ENCODE peak calls at places on chromosomes 11 and 22, in four cellular contexts. Y is CD8-positive, alpha-beta T cell; G is neuronal stem cell; O is GM23338. I is an unnamed sample.

GRCh38 chr11:70031631-70032469 is 46.3 kb upstream of the ANO1 start:
- DNase-seq in Y (no peak), G (no peak), O (no peak), I (peak)

GRCh38 chr11:44928144-44928543 is 22.5 kb downstream of the TP53I11 start:
- DNase-seq in Y (no peak), G (no peak), O (no peak), I (no peak)

GRCh38 chr11:103079833-103080232 is 12.1 kb downstream of the DCUN1D5 start:
- DNase-seq in Y (no peak), G (no peak), O (no peak), I (no peak)

GRCh38 chr11:115720537-115721308 is 216.5 kb upstream of the CADM1 start:
- DNase-seq in Y (no peak), G (no peak), O (no peak), I (no peak)

GRCh38 chr11:68680541-68681231 is 3.7 kb upstream of the GAL start:
- DNase-seq in Y (no peak), G (no peak), O (no peak), I (peak)

GRCh38 chr22:46070215-46070721 is 80.1 kb upstream of the PPARA start:
- DNase-seq in Y (no peak), G (no peak), O (peak), I (peak)

GRCh38 chr11:11780843-11781242 is 60.9 kb upstream of the USP47 start:
- DNase-seq in Y (no peak), G (no peak), O (no peak), I (no peak)

GRCh38 chr11:54558919-54559318 is 44.9 kb downstream of the OR4C46 start:
- DNase-seq in Y (no peak), G (no peak), O (peak), I (no peak)

GRCh38 chr22:29144786-29145160 is 60.9 kb upstream of the EMID1 start:
- DNase-seq in Y (no peak), G (no peak), O (no peak), I (peak)

GRCh38 chr11:124898711-124899110 is 1.0 kb upstream of the ROBO4 start:
- DNase-seq in Y (no peak), G (no peak), O (peak), I (no peak)

GRCh38 chr11:61731956-61732675 is 20.3 kb upstream of the MYRF start:
- DNase-seq in Y (no peak), G (no peak), O (peak), I (no peak)

GRCh38 chr11:1691878-1692707 is 4.9 kb upstream of the KRTAP5-6 start:
- DNase-seq in Y (no peak), G (no peak), O (no peak), I (no peak)

GRCh38 chr11:45238724-45239123 is 47.4 kb downstream of the SYT13 start:
- DNase-seq in Y (no peak), G (no peak), O (no peak), I (no peak)

GRCh38 chr11:71298016-71298550 is 45.7 kb upstream of the SHANK2 start:
- DNase-seq in Y (no peak), G (no peak), O (no peak), I (no peak)

GRCh38 chr11:122843281-122844150 is 5.2 kb downstream of the CRTAM start:
- DNase-seq in Y (peak), G (no peak), O (no peak), I (no peak)

GRCh38 chr11:119512373-119512772 is 89.4 kb upstream of the THY1 start:
- DNase-seq in Y (no peak), G (no peak), O (no peak), I (no peak)

GRCh38 chr11:119509277-119509841 is 86.4 kb upstream of the THY1 start:
- DNase-seq in Y (no peak), G (no peak), O (no peak), I (no peak)

GRCh38 chr11:119513141-119513805 is 90.3 kb upstream of the THY1 start:
- DNase-seq in Y (no peak), G (no peak), O (no peak), I (no peak)

GRCh38 chr11:119511601-119512000 is 88.6 kb upstream of the THY1 start:
- DNase-seq in Y (no peak), G (no peak), O (no peak), I (no peak)

GRCh38 chr11:119509969-119510401 is 87.0 kb upstream of the THY1 start:
- DNase-seq in Y (no peak), G (no peak), O (no peak), I (no peak)
- H3K27ac ChIP-seq in Y (no peak), G (no peak), O (no peak), I (peak)

DNA sequence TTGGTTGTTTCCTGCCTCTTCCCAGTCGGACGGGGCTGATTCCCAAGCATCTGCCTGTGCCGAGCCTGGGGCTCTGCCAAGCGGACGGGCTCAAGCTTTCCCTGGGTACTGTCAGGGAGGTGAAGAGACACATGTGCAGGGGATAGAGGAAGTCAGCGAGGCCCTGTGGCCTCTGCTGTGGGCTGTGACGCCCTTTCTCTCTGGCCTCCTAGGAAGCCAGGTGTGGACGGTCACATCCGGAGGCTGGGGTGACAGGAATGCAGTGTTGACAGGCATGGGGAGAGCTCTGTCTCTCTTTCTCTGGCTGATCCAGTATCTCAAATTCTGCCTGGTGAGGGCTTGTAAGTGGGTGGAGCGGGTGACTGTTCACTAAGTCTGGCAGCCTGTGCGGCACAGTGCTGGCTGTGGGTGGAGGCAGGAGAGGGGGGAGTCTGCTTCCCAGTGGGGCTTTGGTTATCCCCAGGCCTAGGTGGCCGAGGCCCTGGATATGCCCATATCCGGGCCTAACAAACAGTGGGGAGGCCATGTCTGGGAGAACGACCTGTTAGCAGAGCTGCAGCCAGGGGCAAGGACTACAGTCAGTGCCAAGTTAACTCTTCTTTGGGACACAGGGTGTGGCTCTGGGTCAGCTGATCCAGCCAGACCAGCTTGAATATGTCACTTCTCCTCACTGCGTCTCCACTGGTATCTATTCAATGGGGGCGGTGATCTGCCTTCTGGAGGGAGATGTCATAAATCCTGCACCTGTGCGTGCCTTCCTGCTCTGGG is 2.0 kb downstream of the KCTD17 start:
- DNase-seq in Y (no peak), G (no peak), O (no peak), I (no peak)
- H3K27ac ChIP-seq in Y (no peak), G (no peak), O (no peak), I (peak)

DNA sequence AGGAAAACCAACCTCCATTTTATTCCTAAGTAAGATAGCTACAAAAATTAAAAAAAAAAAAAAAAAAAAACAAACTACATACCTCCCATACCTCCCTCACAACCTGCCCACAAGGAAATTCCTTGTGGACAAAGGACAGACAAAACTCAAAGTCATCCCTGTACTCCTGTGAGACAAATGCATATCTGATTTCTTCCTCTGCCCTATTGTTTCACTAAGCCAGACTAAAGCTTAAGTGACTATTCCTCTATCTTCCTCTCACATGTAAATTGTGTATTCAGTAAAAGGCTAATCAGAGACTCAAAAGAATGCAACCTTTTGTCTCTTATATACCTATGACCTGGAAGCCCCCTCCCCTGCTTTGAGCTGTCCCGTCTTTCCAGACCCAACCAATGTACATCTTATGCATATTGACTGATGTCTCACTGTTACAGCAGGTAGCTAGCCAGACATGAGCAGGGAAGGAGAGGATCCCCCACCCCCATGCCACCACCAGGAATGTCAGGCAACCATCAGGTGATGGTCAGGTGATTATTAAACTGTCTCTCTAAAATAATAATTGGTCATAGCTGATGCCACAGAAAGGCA is 289.4 kb downstream of the SBF2 start:
- DNase-seq in Y (no peak), G (no peak), O (peak), I (no peak)
- H3K27ac ChIP-seq in Y (no peak), G (no peak), O (peak), I (no peak)

GRCh38 chr22:21041937-21042336 is 3.8 kb upstream of the LRRC74B start:
- DNase-seq in Y (no peak), G (no peak), O (no peak), I (no peak)
- H3K27ac ChIP-seq in Y (no peak), G (no peak), O (no peak), I (no peak)

DNA sequence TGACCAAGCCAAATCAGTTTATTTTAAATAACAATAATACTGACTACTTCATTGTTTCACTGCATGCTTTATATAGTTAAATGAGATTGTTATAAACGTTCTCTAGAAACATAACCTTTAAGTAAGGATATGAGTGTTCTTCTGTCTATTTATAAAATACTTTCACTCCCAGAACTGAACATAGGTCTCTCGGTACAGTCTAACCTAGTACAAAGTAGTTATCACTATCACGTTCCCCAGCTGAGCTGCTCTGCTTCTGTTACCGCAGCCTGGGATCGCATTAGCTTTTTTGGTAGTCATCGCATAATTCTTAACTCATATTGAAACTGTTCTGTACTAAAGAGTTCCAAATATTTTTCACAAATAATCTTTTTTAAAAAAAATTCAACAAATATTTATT is 143.6 kb downstream of the WNT11 start:
- DNase-seq in Y (no peak), G (no peak), O (no peak), I (no peak)
- H3K27ac ChIP-seq in Y (no peak), G (no peak), O (no peak), I (no peak)

GRCh38 chr22:35525687-35526332 is 14.8 kb upstream of the RASD2 start:
- DNase-seq in Y (no peak), G (no peak), O (no peak), I (no peak)

GRCh38 chr22:35523167-35523928 is 17.3 kb upstream of the RASD2 start:
- DNase-seq in Y (no peak), G (no peak), O (no peak), I (no peak)

GRCh38 chr22:35524966-35525686 is 15.5 kb upstream of the RASD2 start:
- DNase-seq in Y (no peak), G (no peak), O (no peak), I (no peak)

GRCh38 chr22:35521358-35522264 is 19.0 kb upstream of the RASD2 start:
- DNase-seq in Y (no peak), G (no peak), O (no peak), I (no peak)

DNA sequence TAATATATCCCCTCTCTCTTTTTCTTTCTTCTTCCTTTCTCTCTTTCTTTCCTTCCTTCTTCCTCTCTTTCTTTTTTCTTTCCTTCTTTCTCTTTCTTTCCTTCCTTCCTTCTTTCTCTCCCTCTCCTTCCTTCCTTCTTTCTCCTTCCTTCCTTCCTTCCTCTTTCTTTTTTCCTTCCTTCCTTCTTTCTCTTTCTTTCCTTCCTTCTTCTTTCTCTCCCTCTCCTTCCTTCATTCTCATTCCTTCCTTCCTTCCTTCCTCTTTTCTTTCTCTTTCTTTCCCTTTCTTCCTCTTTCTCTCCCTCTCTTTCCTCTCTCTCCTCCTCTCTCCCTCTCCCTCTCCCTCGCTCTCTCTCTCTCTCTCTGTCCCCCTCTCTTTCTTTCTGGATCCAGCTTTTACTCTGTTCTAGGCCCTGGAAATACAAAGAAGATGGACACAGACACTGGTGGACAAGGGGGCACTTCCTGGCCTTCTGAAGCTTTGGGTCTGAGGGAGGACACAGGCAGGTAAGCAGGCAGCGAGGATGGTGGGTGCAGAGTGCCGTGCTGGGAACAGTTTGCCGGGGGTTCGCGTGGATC is 18.0 kb upstream of the RASD2 start:
- DNase-seq in Y (no peak), G (no peak), O (no peak), I (no peak)
- H3K27ac ChIP-seq in Y (no peak), G (no peak), O (no peak), I (no peak)

GRCh38 chr22:38270091-38270972 is 2.5 kb downstream of the TMEM184B start:
- DNase-seq in Y (no peak), G (no peak), O (no peak), I (no peak)
- H3K27ac ChIP-seq in Y (no peak), G (no peak), O (no peak), I (peak)

GRCh38 chr11:27718346-27718852 is 18.1 kb upstream of the BDNF start:
- DNase-seq in Y (no peak), G (peak), O (peak), I (no peak)
- H3K27ac ChIP-seq in Y (no peak), G (peak), O (peak), I (no peak)

DNA sequence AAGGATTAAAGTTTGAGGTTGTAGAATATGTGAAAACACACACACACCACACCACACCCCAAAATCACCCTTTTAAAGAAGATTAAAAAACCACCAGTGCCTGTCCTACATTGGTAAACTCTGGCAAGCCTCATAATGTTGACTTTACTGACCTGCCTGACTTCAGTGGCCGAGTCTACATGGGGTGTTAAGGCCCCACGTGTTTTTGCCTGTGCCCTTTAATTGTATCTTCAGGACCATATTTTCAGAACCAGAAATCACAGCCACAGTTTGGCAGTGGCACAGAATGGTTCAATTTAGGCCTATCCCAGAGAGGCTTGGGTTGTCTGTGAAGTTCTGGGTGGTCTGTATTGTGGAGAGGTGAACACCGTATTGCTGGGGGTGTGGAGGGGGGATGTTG is 33.4 kb downstream of the ZBTB16 start:
- DNase-seq in Y (no peak), G (no peak), O (no peak), I (no peak)
- H3K27ac ChIP-seq in Y (no peak), G (no peak), O (no peak), I (no peak)

DNA sequence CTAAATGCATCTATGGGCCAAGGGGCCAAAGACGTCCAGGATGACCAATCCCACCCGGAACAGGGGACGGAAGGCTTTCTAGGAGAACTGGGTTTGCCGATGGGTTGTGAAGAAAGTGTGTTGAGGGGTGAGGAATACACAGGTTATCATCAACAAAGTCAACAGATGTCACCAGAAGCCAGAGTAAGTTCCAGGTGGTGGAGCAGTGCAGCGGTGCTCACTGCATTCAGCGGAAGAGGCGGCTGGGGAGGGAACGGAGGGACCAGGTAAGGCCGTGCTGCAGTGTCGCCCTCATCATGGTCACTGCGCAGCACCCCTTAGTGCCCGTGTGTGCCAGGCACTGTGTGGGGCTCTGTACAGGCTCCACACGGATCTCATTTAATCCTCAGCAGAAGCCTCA is 176.0 kb downstream of the EFCAB6 start:
- DNase-seq in Y (no peak), G (no peak), O (no peak), I (no peak)
- H3K27ac ChIP-seq in Y (no peak), G (no peak), O (no peak), I (no peak)